ENCODE peak calls at places on chromosome 14, in ten cellular contexts. One of them, this sample, is unnamed.

GRCh38 chr14:32258574-32258973 is 55.5 kb upstream of the RNU6-8 start:
- DNase-seq in lung: no peak
- DNase-seq in H1: no peak
- DNase-seq in choroid plexus epithelial cell: peak; percentile 14
- DNase-seq in heart left ventricle: no peak
- DNase-seq in cardiac fibroblast: no peak
- DNase-seq in cardiac muscle cell: no peak
- DNase-seq in AG09309: no peak
- DNase-seq in AG04450: no peak
- DNase-seq in kidney epithelial cell: no peak
- DNase-seq in this sample: peak; percentile 17

GRCh38 chr14:73809386-73809785 is 42.2 kb upstream of the PTGR2 start:
- DNase-seq in AG09309: no peak
- DNase-seq in AG04450: no peak
- DNase-seq in lung: no peak
- DNase-seq in H1: no peak
- DNase-seq in cardiac fibroblast: no peak
- DNase-seq in kidney epithelial cell: no peak
- DNase-seq in choroid plexus epithelial cell: no peak
- DNase-seq in cardiac muscle cell: no peak
- DNase-seq in heart left ventricle: no peak
- DNase-seq in this sample: no peak

GRCh38 chr14:96352708-96353107 is 10.4 kb downstream of the ATG2B start:
- DNase-seq in AG09309: no peak
- DNase-seq in heart left ventricle: no peak
- DNase-seq in lung: no peak
- DNase-seq in cardiac muscle cell: no peak
- DNase-seq in H1: no peak
- DNase-seq in AG04450: no peak
- DNase-seq in kidney epithelial cell: no peak
- DNase-seq in choroid plexus epithelial cell: peak; percentile 41
- DNase-seq in cardiac fibroblast: peak; percentile 18
- DNase-seq in this sample: no peak

GRCh38 chr14:102655154-102655553 is 62.7 kb downstream of the RCOR1 start:
- DNase-seq in AG04450: no peak
- DNase-seq in heart left ventricle: no peak
- DNase-seq in kidney epithelial cell: peak; percentile 53
- DNase-seq in choroid plexus epithelial cell: peak; percentile 71
- DNase-seq in cardiac fibroblast: peak; percentile 71
- DNase-seq in AG09309: no peak
- DNase-seq in cardiac muscle cell: no peak
- DNase-seq in H1: no peak
- DNase-seq in lung: no peak
- DNase-seq in this sample: peak; percentile 24

GRCh38 chr14:50577983-50578382 is 18.0 kb downstream of the ATL1 start:
- DNase-seq in kidney epithelial cell: no peak
- DNase-seq in heart left ventricle: no peak
- DNase-seq in H1: no peak
- DNase-seq in lung: no peak
- DNase-seq in AG09309: no peak
- DNase-seq in cardiac fibroblast: no peak
- DNase-seq in cardiac muscle cell: no peak
- DNase-seq in choroid plexus epithelial cell: no peak
- DNase-seq in AG04450: no peak
- DNase-seq in this sample: no peak

GRCh38 chr14:90692826-90693225 is 123.4 kb downstream of the TTC7B start:
- DNase-seq in kidney epithelial cell: no peak
- DNase-seq in cardiac fibroblast: peak; percentile 22
- DNase-seq in AG04450: no peak
- DNase-seq in H1: no peak
- DNase-seq in heart left ventricle: no peak
- DNase-seq in cardiac muscle cell: no peak
- DNase-seq in lung: no peak
- DNase-seq in AG09309: no peak
- DNase-seq in choroid plexus epithelial cell: no peak
- DNase-seq in this sample: peak; percentile 55

GRCh38 chr14:64296561-64296960 is 2.4 kb upstream of the ESR2 start:
- DNase-seq in heart left ventricle: no peak
- DNase-seq in cardiac muscle cell: no peak
- DNase-seq in AG09309: no peak
- DNase-seq in AG04450: no peak
- DNase-seq in H1: no peak
- DNase-seq in cardiac fibroblast: peak; percentile 74
- DNase-seq in kidney epithelial cell: no peak
- DNase-seq in choroid plexus epithelial cell: peak; percentile 57
- DNase-seq in lung: no peak
- DNase-seq in this sample: peak; percentile 57

GRCh38 chr14:97299661-97300060 is 502.5 kb downstream of the VRK1 start:
- DNase-seq in cardiac muscle cell: peak; percentile 8
- DNase-seq in heart left ventricle: no peak
- DNase-seq in choroid plexus epithelial cell: no peak
- DNase-seq in kidney epithelial cell: no peak
- DNase-seq in lung: no peak
- DNase-seq in AG04450: no peak
- DNase-seq in cardiac fibroblast: no peak
- DNase-seq in AG09309: no peak
- DNase-seq in H1: no peak
- DNase-seq in this sample: no peak

GRCh38 chr14:87254331-87254730 is 738.7 kb downstream of the GALC start:
- DNase-seq in heart left ventricle: no peak
- DNase-seq in choroid plexus epithelial cell: no peak
- DNase-seq in cardiac fibroblast: no peak
- DNase-seq in H1: no peak
- DNase-seq in kidney epithelial cell: no peak
- DNase-seq in lung: no peak
- DNase-seq in AG04450: no peak
- DNase-seq in AG09309: no peak
- DNase-seq in cardiac muscle cell: no peak
- DNase-seq in this sample: no peak

GRCh38 chr14:47674148-47674545 is 1.3 kb downstream of the MDGA2 start:
- DNase-seq in choroid plexus epithelial cell: peak; percentile 2
- DNase-seq in lung: no peak
- DNase-seq in kidney epithelial cell: no peak
- DNase-seq in AG09309: no peak
- DNase-seq in heart left ventricle: no peak
- DNase-seq in H1: no peak
- DNase-seq in cardiac fibroblast: peak; percentile 0
- DNase-seq in AG04450: no peak
- DNase-seq in cardiac muscle cell: peak; percentile 61
- DNase-seq in this sample: no peak

GRCh38 chr14:91963465-91963864 is 16.0 kb upstream of the FBLN5 start:
- DNase-seq in H1: no peak
- DNase-seq in heart left ventricle: no peak
- DNase-seq in lung: no peak
- DNase-seq in kidney epithelial cell: no peak
- DNase-seq in AG09309: no peak
- DNase-seq in choroid plexus epithelial cell: peak; percentile 93
- DNase-seq in AG04450: no peak
- DNase-seq in cardiac fibroblast: peak; percentile 92
- DNase-seq in cardiac muscle cell: no peak
- DNase-seq in this sample: peak; percentile 96

GRCh38 chr14:56474419-56475022 is 105.1 kb upstream of the TMEM260 start:
- DNase-seq in heart left ventricle: no peak
- DNase-seq in lung: no peak
- DNase-seq in choroid plexus epithelial cell: peak; percentile 63
- DNase-seq in AG09309: no peak
- DNase-seq in cardiac muscle cell: peak; percentile 67
- DNase-seq in kidney epithelial cell: no peak
- DNase-seq in cardiac fibroblast: peak; percentile 67
- DNase-seq in AG04450: no peak
- DNase-seq in H1: no peak
- DNase-seq in this sample: peak; percentile 48

GRCh38 chr14:103727313-103728000 is 11.8 kb downstream of the ZFYVE21 start:
- DNase-seq in lung: peak; percentile 57
- DNase-seq in heart left ventricle: no peak
- DNase-seq in cardiac fibroblast: no peak
- DNase-seq in AG09309: no peak
- DNase-seq in H1: no peak
- DNase-seq in cardiac muscle cell: no peak
- DNase-seq in choroid plexus epithelial cell: no peak
- DNase-seq in kidney epithelial cell: no peak
- DNase-seq in AG04450: no peak
- DNase-seq in this sample: no peak

GRCh38 chr14:30243157-30243556 is 315.5 kb upstream of the PRKD1 start:
- DNase-seq in H1: no peak
- DNase-seq in lung: no peak
- DNase-seq in AG04450: no peak
- DNase-seq in cardiac fibroblast: no peak
- DNase-seq in cardiac muscle cell: no peak
- DNase-seq in heart left ventricle: no peak
- DNase-seq in AG09309: no peak
- DNase-seq in choroid plexus epithelial cell: no peak
- DNase-seq in kidney epithelial cell: no peak
- DNase-seq in this sample: peak; percentile 16

GRCh38 chr14:23568021-23568599 is 519 bp upstream of the AP1G2 start:
- DNase-seq in lung: no peak
- DNase-seq in H1: no peak
- DNase-seq in AG04450: no peak
- DNase-seq in cardiac muscle cell: no peak
- DNase-seq in heart left ventricle: peak; percentile 5
- DNase-seq in kidney epithelial cell: no peak
- DNase-seq in cardiac fibroblast: no peak
- DNase-seq in choroid plexus epithelial cell: no peak
- DNase-seq in AG09309: no peak
- DNase-seq in this sample: no peak
- H3K4me3 ChIP-seq in lung: no peak overlapping the region
- H3K4me3 ChIP-seq in H1: peak overlapping the region; percentile 66
- H3K4me3 ChIP-seq in AG04450: peak overlapping the region; percentile 66
- H3K4me3 ChIP-seq in cardiac muscle cell: peak overlapping the region; percentile 48
- H3K4me3 ChIP-seq in heart left ventricle: peak overlapping the region; percentile 57
- H3K4me3 ChIP-seq in kidney epithelial cell: peak overlapping the region; percentile 69
- H3K4me3 ChIP-seq in cardiac fibroblast: peak overlapping the region; percentile 69
- H3K4me3 ChIP-seq in choroid plexus epithelial cell: peak overlapping the region; percentile 80
- H3K4me3 ChIP-seq in AG09309: no peak overlapping the region
- H3K4me3 ChIP-seq in this sample: peak overlapping the region; percentile 61

DNA sequence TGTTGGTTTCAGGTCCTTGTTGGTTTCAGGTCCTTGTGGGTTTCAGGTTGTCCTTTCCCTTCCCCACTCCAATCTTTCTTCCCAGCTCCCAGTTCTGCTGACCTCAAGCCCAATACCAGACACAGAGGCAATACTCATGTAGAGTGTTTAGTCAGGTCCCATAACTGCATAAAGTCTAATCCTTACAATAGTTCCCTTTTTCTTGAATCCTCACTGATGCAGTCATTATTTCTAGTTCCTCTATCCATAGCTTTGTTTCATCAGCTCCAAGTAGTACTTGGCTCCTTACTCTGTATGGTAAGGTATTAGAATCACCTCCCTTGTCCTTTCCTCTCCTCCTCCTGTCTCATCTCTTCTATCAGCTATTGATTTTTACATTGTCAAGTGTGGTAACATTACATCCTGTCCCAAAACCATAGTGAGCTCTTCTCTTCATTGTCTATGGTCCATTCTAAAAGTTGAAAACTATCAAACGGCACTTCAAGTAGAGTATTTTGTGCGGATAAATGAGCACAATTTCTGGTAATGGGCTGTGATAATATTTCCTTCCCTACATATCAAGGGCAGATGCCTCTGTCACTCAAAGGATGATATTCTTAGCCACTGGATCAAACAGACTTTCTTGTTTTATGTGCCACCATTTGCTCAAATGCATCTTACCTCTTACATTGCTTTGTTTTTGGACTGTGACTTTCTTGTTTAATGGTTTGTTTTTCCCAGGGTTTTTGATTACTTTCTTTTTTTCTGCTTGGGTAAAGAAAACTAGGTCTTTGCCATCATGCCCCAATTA is 57.2 kb upstream of the JDP2 start:
- DNase-seq in lung: no peak
- DNase-seq in heart left ventricle: no peak
- DNase-seq in AG04450: no peak
- DNase-seq in H1: no peak
- DNase-seq in choroid plexus epithelial cell: no peak
- DNase-seq in kidney epithelial cell: no peak
- DNase-seq in AG09309: no peak
- DNase-seq in cardiac muscle cell: no peak
- DNase-seq in cardiac fibroblast: no peak
- DNase-seq in this sample: no peak
- TF ChIP-seq CTCF in lung: no peak
- TF ChIP-seq CTCF in heart left ventricle: no peak
- TF ChIP-seq CTCF in AG04450: no peak
- TF ChIP-seq CTCF in H1: no peak
- TF ChIP-seq CTCF in choroid plexus epithelial cell: no peak
- TF ChIP-seq CTCF in kidney epithelial cell: no peak
- TF ChIP-seq CTCF in AG09309: no peak
- TF ChIP-seq CTCF in cardiac muscle cell: no peak
- TF ChIP-seq CTCF in cardiac fibroblast: no peak
- TF ChIP-seq CTCF in this sample: no peak

DNA sequence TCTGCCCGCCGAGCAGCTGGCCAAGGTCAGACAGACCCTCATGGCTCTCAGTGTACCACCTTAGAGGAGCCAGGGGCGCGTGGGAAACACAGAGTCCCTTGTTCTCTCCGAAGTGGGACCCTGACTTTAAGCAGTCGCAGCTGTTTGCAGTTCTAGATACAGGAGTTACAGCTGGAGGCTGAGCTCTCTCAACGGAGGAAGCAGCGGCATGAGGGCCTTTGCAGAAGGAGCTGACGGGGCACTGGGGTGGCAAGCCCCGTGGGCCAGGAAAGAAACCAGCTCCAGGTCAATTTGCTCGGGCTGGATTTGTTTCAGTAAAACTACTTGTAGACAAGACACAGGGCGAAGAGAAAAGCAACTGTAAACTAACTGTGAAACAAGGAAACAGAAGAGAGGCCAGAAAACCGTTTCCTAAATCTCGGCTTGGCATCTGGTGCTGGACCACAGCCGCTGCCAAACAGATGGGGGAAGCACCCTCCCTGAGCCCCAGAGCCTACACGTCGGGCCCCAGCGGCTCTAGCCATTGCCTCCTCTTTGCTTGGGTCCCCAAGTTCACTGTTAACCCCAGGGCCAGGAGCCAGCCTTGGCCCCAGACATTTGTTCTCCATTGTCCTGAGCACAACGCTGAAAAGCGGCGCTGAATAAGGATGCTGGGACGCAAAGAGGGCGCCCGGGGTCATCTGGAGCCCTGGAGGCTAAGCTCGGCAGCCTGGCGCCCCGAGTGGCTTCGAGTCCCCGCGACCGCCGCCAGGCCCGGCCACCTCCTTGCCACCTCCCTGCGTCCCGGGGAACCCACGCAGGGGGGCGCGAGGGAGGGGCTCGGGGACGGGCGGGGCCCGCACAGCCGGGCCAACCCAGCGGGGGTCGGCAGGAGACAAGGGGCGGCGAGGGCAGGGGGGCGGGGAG is 914 bp upstream of the PACS2 start:
- DNase-seq in choroid plexus epithelial cell: no peak
- DNase-seq in lung: no peak
- DNase-seq in cardiac muscle cell: peak; percentile 63
- DNase-seq in H1: no peak
- DNase-seq in heart left ventricle: no peak
- DNase-seq in cardiac fibroblast: peak; percentile 18
- DNase-seq in AG04450: no peak
- DNase-seq in AG09309: no peak
- DNase-seq in kidney epithelial cell: no peak
- DNase-seq in this sample: no peak
- H3K4me3 ChIP-seq in choroid plexus epithelial cell: peak overlapping the region; percentile 69
- H3K4me3 ChIP-seq in lung: peak overlapping the region; percentile 62
- H3K4me3 ChIP-seq in cardiac muscle cell: peak overlapping the region; percentile 52
- H3K4me3 ChIP-seq in H1: peak overlapping the region; percentile 60
- H3K4me3 ChIP-seq in heart left ventricle: peak overlapping the region; percentile 52
- H3K4me3 ChIP-seq in cardiac fibroblast: peak overlapping the region; percentile 49
- H3K4me3 ChIP-seq in AG04450: peak overlapping the region; percentile 67
- H3K4me3 ChIP-seq in AG09309: peak overlapping the region; percentile 62
- H3K4me3 ChIP-seq in kidney epithelial cell: peak overlapping the region; percentile 57
- H3K4me3 ChIP-seq in this sample: peak overlapping the region; percentile 43

GRCh38 chr14:81435578-81436295 is 35.6 kb upstream of the STON2 start:
- DNase-seq in choroid plexus epithelial cell: peak; percentile 18
- DNase-seq in heart left ventricle: peak; percentile 44
- DNase-seq in H1: no peak
- DNase-seq in cardiac muscle cell: peak; percentile 83
- DNase-seq in AG04450: no peak
- DNase-seq in AG09309: no peak
- DNase-seq in cardiac fibroblast: peak; percentile 23
- DNase-seq in kidney epithelial cell: peak; percentile 45
- DNase-seq in lung: peak; percentile 55
- DNase-seq in this sample: no peak
- TF ChIP-seq CTCF in choroid plexus epithelial cell: no peak
- TF ChIP-seq CTCF in heart left ventricle: no peak
- TF ChIP-seq CTCF in H1: peak; percentile 3
- TF ChIP-seq CTCF in cardiac muscle cell: no peak
- TF ChIP-seq CTCF in AG04450: no peak
- TF ChIP-seq CTCF in AG09309: no peak
- TF ChIP-seq CTCF in cardiac fibroblast: no peak
- TF ChIP-seq CTCF in kidney epithelial cell: no peak
- TF ChIP-seq CTCF in lung: no peak
- TF ChIP-seq CTCF in this sample: no peak

This sample was measured in fibroblast of mammary gland.